ENCODE peak calls at places on chromosomes 13 and 19, in four cellular contexts. H is keratinocyte, T is IMR-90, Z is K562. X is an unnamed sample.

GRCh38 chr19:31266731-31267130 is 82.5 kb downstream of the TSHZ3 start:
- DNase-seq in H (no peak), T (no peak), Z (no peak), X (no peak)

GRCh38 chr13:20579193-20579592 is 12.2 kb downstream of the IFT88 start:
- DNase-seq in H (no peak), T (no peak), Z (no peak), X (no peak)

GRCh38 chr13:71079638-71080037 is 787.4 kb downstream of the DACH1 start:
- DNase-seq in H (no peak), T (no peak), Z (no peak), X (no peak)

GRCh38 chr13:24192036-24192810 is 31.7 kb downstream of the SPATA13 start:
- DNase-seq in H (no peak), T (no peak), Z (peak), X (peak)

GRCh38 chr13:77535448-77535847 is at the start of gene SCEL:
- DNase-seq in H (no peak), T (no peak), Z (no peak), X (no peak)

GRCh38 chr13:52405767-52406494 is at the start of gene THSD1:
- DNase-seq in H (no peak), T (peak), Z (no peak), X (peak)

GRCh38 chr19:3132971-3133792 is 2.7 kb upstream of the GNA15 start:
- DNase-seq in H (no peak), T (peak), Z (peak), X (peak)

GRCh38 chr19:5090780-5091575 is 122.1 kb downstream of the KDM4B start:
- DNase-seq in H (no peak), T (peak), Z (peak), X (no peak)

GRCh38 chr13:42612021-42612765 is 38.2 kb downstream of the TNFSF11 start:
- DNase-seq in H (no peak), T (no peak), Z (no peak), X (no peak)

GRCh38 chr13:52010890-52011689 is at the start of gene ATP7B:
- DNase-seq in H (no peak), T (no peak), Z (peak), X (peak)

GRCh38 chr13:110984392-110984791 is 69.5 kb upstream of the ANKRD10 start:
- DNase-seq in H (no peak), T (peak), Z (no peak), X (no peak)

GRCh38 chr13:113534236-113534860 is 43.8 kb upstream of the DCUN1D2 start:
- DNase-seq in H (no peak), T (no peak), Z (no peak), X (no peak)

GRCh38 chr13:78401833-78402232 is 201.5 kb downstream of the POU4F1 start:
- DNase-seq in H (no peak), T (no peak), Z (no peak), X (no peak)

GRCh38 chr13:95452376-95452775 is 100.1 kb upstream of the CLDN10 start:
- DNase-seq in H (no peak), T (no peak), Z (no peak), X (no peak)

GRCh38 chr13:113883314-113883811 is 19.5 kb upstream of the GAS6 start:
- DNase-seq in H (no peak), T (no peak), Z (peak), X (peak)

GRCh38 chr19:8387688-8388611 is 2.2 kb upstream of the RAB11B start:
- DNase-seq in H (no peak), T (no peak), Z (peak), X (no peak)

GRCh38 chr13:104318121-104318520 is 1251.9 kb upstream of the SLC10A2 start:
- DNase-seq in H (no peak), T (peak), Z (no peak), X (no peak)

GRCh38 chr19:51784922-51785690 is 9.9 kb upstream of the FPR3 start:
- DNase-seq in H (peak), T (no peak), Z (peak), X (no peak)

GRCh38 chr19:5131866-5132561 is 163.1 kb downstream of the KDM4B start:
- DNase-seq in H (no peak), T (no peak), Z (no peak), X (no peak)

DNA sequence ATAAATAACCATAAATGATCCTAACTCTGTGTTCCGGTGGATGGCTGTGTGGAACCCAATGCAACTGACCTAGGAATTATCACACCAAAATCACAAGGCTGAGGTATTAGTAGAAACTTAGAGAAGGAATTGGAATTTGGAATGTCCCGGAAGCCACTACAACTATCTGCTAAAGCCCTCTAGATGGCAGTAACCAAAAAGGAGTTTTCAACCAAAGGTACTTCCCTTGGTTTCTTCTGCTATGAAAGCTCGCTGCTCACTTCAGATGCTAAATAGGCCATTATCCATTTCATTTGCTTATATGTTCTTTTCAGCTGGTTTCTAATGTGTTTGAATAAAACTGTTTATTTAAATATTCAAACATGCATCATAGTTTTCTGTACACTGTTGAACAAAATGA is 1589.1 kb upstream of the SPRY2 start:
- DNase-seq in H (no peak), T (no peak), Z (no peak), X (peak)
- TF ChIP-seq CTCF in H (peak), T (no peak), Z (no peak), X (peak)

DNA sequence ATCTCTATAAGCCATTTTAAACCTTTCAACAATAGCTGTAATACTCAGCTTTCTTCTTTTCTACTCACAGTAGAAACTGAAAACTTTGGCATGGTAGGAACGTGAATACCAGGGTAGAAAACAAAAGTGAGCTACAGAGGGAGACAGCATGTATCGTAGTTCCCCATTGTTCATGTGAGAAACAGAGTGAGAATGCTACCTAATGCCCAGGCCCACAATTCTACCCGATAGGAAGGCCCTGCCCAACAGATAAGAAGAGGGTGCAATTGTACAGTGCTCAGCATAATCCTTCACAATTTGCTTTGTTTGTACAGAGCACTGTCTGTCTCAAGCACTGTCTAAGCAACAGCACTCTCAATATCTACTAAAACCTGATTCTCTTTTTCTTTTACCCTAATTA is 322.4 kb downstream of the EFNB2 start:
- DNase-seq in H (no peak), T (no peak), Z (no peak), X (no peak)
- H3K27ac ChIP-seq in H (no peak), T (peak), Z (no peak), X (peak)

GRCh38 chr19:17340871-17341357 is 3.6 kb downstream of the GTPBP3 start:
- DNase-seq in H (no peak), T (no peak), Z (no peak), X (peak)
- TF ChIP-seq CTCF in H (no peak), T (no peak), Z (peak), X (no peak)

GRCh38 chr19:48859711-48860572 is 8.5 kb downstream of the PLEKHA4 start:
- DNase-seq in H (no peak), T (no peak), Z (peak), X (peak)
- H3K27ac ChIP-seq in H (no peak), T (no peak), Z (peak), X (no peak)

DNA sequence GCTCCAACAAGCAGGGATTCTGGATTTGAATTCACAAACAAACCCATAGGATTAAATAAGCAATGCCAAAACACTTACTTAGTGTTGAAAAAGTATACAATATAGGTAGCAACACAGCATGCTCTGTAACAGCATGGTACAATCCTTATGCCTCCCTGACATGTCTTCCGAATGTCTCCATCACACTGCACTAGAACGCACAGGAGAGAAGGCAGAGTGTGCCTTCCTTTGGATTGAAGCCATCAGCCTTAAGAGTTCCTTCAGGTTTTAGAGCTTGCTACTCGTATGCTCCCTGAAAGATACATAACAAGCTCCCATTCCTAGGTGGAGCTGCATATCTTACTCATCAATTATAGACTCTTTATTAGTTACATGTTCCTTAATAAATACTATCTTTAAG is 1573.9 kb upstream of the PRR20A start:
- DNase-seq in H (no peak), T (no peak), Z (no peak), X (no peak)
- TF ChIP-seq CTCF in H (no peak), T (no peak), Z (no peak), X (no peak)

DNA sequence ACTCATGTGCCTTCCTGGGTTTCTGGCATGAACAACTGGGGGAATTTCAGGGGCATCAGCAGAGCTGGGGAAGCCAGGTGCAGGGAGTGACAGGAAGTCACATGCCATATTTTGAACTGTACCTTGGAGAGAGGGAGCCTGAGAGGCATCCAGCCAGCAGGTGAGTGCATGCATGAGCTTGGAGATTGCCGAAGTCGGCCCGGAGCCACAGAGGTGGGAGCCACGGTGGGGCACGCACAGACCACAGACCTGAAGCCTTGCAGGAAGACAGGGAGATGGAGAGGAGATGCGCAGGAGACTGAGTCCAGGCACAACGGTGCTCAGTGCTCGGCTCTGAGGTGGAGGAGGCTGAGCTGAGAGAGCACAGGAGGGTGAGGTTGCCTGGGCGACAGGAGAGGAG is 55.1 kb downstream of the CDADC1 start:
- DNase-seq in H (no peak), T (no peak), Z (no peak), X (no peak)
- H3K27ac ChIP-seq in H (no peak), T (no peak), Z (no peak), X (no peak)

GRCh38 chr19:15498156-15498858 is 10.0 kb upstream of the CYP4F22 start:
- DNase-seq in H (no peak), T (no peak), Z (no peak), X (no peak)
- TF ChIP-seq CTCF in H (no peak), T (no peak), Z (no peak), X (no peak)

DNA sequence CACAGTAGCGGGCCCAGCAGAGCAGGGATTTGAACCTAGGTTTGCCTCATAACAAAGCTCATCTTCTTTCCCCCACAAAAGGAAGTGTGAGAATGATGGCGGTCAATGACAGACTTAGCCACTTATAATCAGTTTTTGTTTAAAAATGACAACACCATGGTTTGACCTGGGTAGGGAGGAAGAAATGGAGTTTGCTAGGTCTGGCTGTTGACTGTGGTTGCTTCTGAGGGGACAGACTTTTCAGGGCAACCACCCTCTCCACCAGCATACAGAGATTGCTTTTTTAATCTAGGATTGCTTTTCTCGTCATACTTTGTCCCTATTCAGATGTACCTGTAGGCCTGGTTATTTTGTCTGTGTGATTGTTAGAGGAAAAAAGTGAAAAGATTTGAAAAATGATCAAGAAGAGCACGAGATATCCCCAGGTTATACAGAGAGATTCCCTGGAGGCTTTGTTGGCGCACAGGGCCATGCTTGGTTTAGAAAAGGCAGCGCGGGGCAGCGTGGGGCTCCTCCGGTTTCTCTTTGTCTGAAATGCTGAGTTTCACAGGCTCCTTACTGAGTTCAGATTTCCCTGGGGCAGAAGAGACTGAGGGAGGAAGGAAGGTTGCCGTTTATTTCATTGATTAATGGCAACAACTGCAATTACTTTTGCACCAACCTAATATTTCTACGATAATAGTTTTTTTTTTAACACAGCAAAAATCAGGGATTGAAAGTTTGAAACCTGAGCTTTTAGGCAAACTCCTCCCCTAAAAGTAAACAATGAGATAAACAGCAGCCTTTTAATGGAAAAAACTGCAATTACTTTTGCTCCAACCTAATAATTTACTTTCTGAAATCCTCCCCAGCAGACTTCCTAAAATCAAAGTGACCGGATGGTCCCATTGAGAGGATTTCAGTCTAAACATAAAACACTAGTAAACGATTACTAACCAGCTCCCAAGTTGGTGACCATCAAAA is 97.0 kb upstream of the RNF113B start:
- DNase-seq in H (no peak), T (peak), Z (no peak), X (peak)
- H3K27ac ChIP-seq in H (no peak), T (peak), Z (no peak), X (peak)

X was measured in endodermal cell.